ENCODE peak calls at places on chromosomes 1 and 21, in seven cellular contexts. One of them, this sample, is unnamed.
A peak's percentile ranks its signal among the peaks of the same experiment; 100 is the strongest.

GRCh38 chr21:43337901-43338655 is 88.9 kb downstream of the SIK1 start:
- DNase-seq in Karpas-422: no peak
- DNase-seq in mesendoderm: no peak
- DNase-seq in suprapubic skin: no peak
- DNase-seq in GM23248: no peak
- DNase-seq in esophagus squamous epithelium: no peak
- DNase-seq in CD4-positive, alpha-beta memory T cell: no peak
- DNase-seq in this sample: no peak

GRCh38 chr1:109161836-109162606 is 48.1 kb downstream of the ELAPOR1 start:
- DNase-seq in Karpas-422: no peak
- DNase-seq in mesendoderm: peak; percentile 33
- DNase-seq in suprapubic skin: no peak
- DNase-seq in GM23248: peak; percentile 91
- DNase-seq in esophagus squamous epithelium: no peak
- DNase-seq in CD4-positive, alpha-beta memory T cell: peak; percentile 22
- DNase-seq in this sample: no peak

GRCh38 chr1:6489383-6489765 is 2.1 kb downstream of the PLEKHG5 start:
- DNase-seq in Karpas-422: no peak
- DNase-seq in mesendoderm: no peak
- DNase-seq in suprapubic skin: no peak
- DNase-seq in GM23248: no peak
- DNase-seq in esophagus squamous epithelium: no peak
- DNase-seq in CD4-positive, alpha-beta memory T cell: no peak
- DNase-seq in this sample: no peak

GRCh38 chr1:6591222-6591621 is 11.4 kb downstream of the ZBTB48 start:
- DNase-seq in Karpas-422: no peak
- DNase-seq in mesendoderm: no peak
- DNase-seq in suprapubic skin: no peak
- DNase-seq in GM23248: no peak
- DNase-seq in esophagus squamous epithelium: no peak
- DNase-seq in CD4-positive, alpha-beta memory T cell: no peak
- DNase-seq in this sample: no peak

GRCh38 chr21:42648606-42649005 is 4.8 kb upstream of the PDE9A start:
- DNase-seq in Karpas-422: no peak
- DNase-seq in mesendoderm: no peak
- DNase-seq in suprapubic skin: no peak
- DNase-seq in GM23248: no peak
- DNase-seq in esophagus squamous epithelium: no peak
- DNase-seq in CD4-positive, alpha-beta memory T cell: no peak
- DNase-seq in this sample: no peak

GRCh38 chr1:82775402-82776000 is 974.8 kb downstream of the ADGRL2 start:
- DNase-seq in Karpas-422: peak; percentile 76
- DNase-seq in mesendoderm: peak; percentile 86
- DNase-seq in suprapubic skin: no peak
- DNase-seq in GM23248: peak; percentile 66
- DNase-seq in esophagus squamous epithelium: no peak
- DNase-seq in CD4-positive, alpha-beta memory T cell: no peak
- DNase-seq in this sample: no peak

GRCh38 chr1:34792868-34793727 is at the start of gene GJA4:
- DNase-seq in Karpas-422: no peak
- DNase-seq in mesendoderm: no peak
- DNase-seq in suprapubic skin: no peak
- DNase-seq in GM23248: no peak
- DNase-seq in esophagus squamous epithelium: no peak
- DNase-seq in CD4-positive, alpha-beta memory T cell: no peak
- DNase-seq in this sample: no peak

GRCh38 chr1:228408869-228409805 is 2.5 kb upstream of the TRIM11 start:
- DNase-seq in Karpas-422: no peak
- DNase-seq in mesendoderm: no peak
- DNase-seq in suprapubic skin: peak; percentile 75
- DNase-seq in GM23248: no peak
- DNase-seq in esophagus squamous epithelium: no peak
- DNase-seq in CD4-positive, alpha-beta memory T cell: no peak
- DNase-seq in this sample: no peak

GRCh38 chr1:243850013-243850367 is at the start of gene AKT3:
- DNase-seq in Karpas-422: no peak
- DNase-seq in mesendoderm: peak; percentile 89
- DNase-seq in suprapubic skin: peak; percentile 90
- DNase-seq in GM23248: no peak
- DNase-seq in esophagus squamous epithelium: peak; percentile 20
- DNase-seq in CD4-positive, alpha-beta memory T cell: no peak
- DNase-seq in this sample: no peak

GRCh38 chr1:23099171-23099536 is 69.5 kb downstream of the LUZP1 start:
- DNase-seq in Karpas-422: no peak
- DNase-seq in mesendoderm: no peak
- DNase-seq in suprapubic skin: no peak
- DNase-seq in GM23248: peak; percentile 9
- DNase-seq in esophagus squamous epithelium: no peak
- DNase-seq in CD4-positive, alpha-beta memory T cell: no peak
- DNase-seq in this sample: no peak

GRCh38 chr1:38029725-38030511 is 16.7 kb downstream of the POU3F1 start:
- DNase-seq in Karpas-422: peak; percentile 57
- DNase-seq in mesendoderm: peak; percentile 88
- DNase-seq in suprapubic skin: no peak
- DNase-seq in GM23248: peak; percentile 82
- DNase-seq in esophagus squamous epithelium: no peak
- DNase-seq in CD4-positive, alpha-beta memory T cell: no peak
- DNase-seq in this sample: no peak

GRCh38 chr1:15850450-15851079 is 3.1 kb downstream of the SPEN start:
- DNase-seq in Karpas-422: no peak
- DNase-seq in mesendoderm: no peak
- DNase-seq in suprapubic skin: no peak
- DNase-seq in GM23248: peak; percentile 22
- DNase-seq in esophagus squamous epithelium: no peak
- DNase-seq in CD4-positive, alpha-beta memory T cell: no peak
- DNase-seq in this sample: no peak

GRCh38 chr1:177306981-177307380 is 136.2 kb downstream of the BRINP2 start:
- DNase-seq in Karpas-422: no peak
- DNase-seq in mesendoderm: no peak
- DNase-seq in suprapubic skin: no peak
- DNase-seq in GM23248: peak; percentile 45
- DNase-seq in esophagus squamous epithelium: no peak
- DNase-seq in CD4-positive, alpha-beta memory T cell: no peak
- DNase-seq in this sample: no peak

GRCh38 chr1:226534645-226535044 is 13.9 kb upstream of the STUM start:
- DNase-seq in Karpas-422: no peak
- DNase-seq in mesendoderm: no peak
- DNase-seq in suprapubic skin: no peak
- DNase-seq in GM23248: no peak
- DNase-seq in esophagus squamous epithelium: no peak
- DNase-seq in CD4-positive, alpha-beta memory T cell: no peak
- DNase-seq in this sample: no peak

GRCh38 chr1:233033366-233033765 is 83.0 kb downstream of the NTPCR start:
- DNase-seq in Karpas-422: no peak
- DNase-seq in mesendoderm: no peak
- DNase-seq in suprapubic skin: no peak
- DNase-seq in GM23248: peak; percentile 72
- DNase-seq in esophagus squamous epithelium: no peak
- DNase-seq in CD4-positive, alpha-beta memory T cell: no peak
- DNase-seq in this sample: no peak

GRCh38 chr1:186865861-186866260 is 37.1 kb downstream of the PLA2G4A start:
- DNase-seq in Karpas-422: no peak
- DNase-seq in mesendoderm: no peak
- DNase-seq in suprapubic skin: no peak
- DNase-seq in GM23248: peak; percentile 22
- DNase-seq in esophagus squamous epithelium: no peak
- DNase-seq in CD4-positive, alpha-beta memory T cell: no peak
- DNase-seq in this sample: no peak

GRCh38 chr21:27240901-27241300 is 274.0 kb upstream of the ADAMTS5 start:
- DNase-seq in Karpas-422: no peak
- DNase-seq in mesendoderm: no peak
- DNase-seq in suprapubic skin: no peak
- DNase-seq in GM23248: no peak
- DNase-seq in esophagus squamous epithelium: no peak
- DNase-seq in CD4-positive, alpha-beta memory T cell: no peak
- DNase-seq in this sample: no peak

GRCh38 chr1:20787100-20787774 is at the start of gene HP1BP3:
- DNase-seq in Karpas-422: peak; percentile 90
- DNase-seq in mesendoderm: peak; percentile 84
- DNase-seq in suprapubic skin: no peak
- DNase-seq in GM23248: peak; percentile 88
- DNase-seq in esophagus squamous epithelium: peak; percentile 26
- DNase-seq in CD4-positive, alpha-beta memory T cell: peak; percentile 91
- DNase-seq in this sample: peak; percentile 84

GRCh38 chr1:113660053-113660452 is 99.2 kb downstream of the PHTF1 start:
- DNase-seq in Karpas-422: no peak
- DNase-seq in mesendoderm: no peak
- DNase-seq in suprapubic skin: no peak
- DNase-seq in GM23248: no peak
- DNase-seq in esophagus squamous epithelium: no peak
- DNase-seq in CD4-positive, alpha-beta memory T cell: no peak
- DNase-seq in this sample: no peak

GRCh38 chr1:42420911-42421585 is 34.8 kb downstream of the ZMYND12 start:
- DNase-seq in Karpas-422: no peak
- DNase-seq in mesendoderm: no peak
- DNase-seq in suprapubic skin: no peak
- DNase-seq in GM23248: peak; percentile 66
- DNase-seq in esophagus squamous epithelium: no peak
- DNase-seq in CD4-positive, alpha-beta memory T cell: no peak
- DNase-seq in this sample: no peak

GRCh38 chr1:202564958-202565497 is 145.2 kb downstream of the SYT2 start:
- DNase-seq in Karpas-422: no peak
- DNase-seq in mesendoderm: no peak
- DNase-seq in suprapubic skin: no peak
- DNase-seq in GM23248: no peak
- DNase-seq in esophagus squamous epithelium: no peak
- DNase-seq in CD4-positive, alpha-beta memory T cell: no peak
- DNase-seq in this sample: no peak

GRCh38 chr1:223331929-223332328 is 32.0 kb downstream of the SUSD4 start:
- DNase-seq in Karpas-422: no peak
- DNase-seq in mesendoderm: no peak
- DNase-seq in suprapubic skin: no peak
- DNase-seq in GM23248: peak; percentile 85
- DNase-seq in esophagus squamous epithelium: no peak
- DNase-seq in CD4-positive, alpha-beta memory T cell: no peak
- DNase-seq in this sample: no peak

GRCh38 chr1:93350875-93351274 is 5.2 kb downstream of the DR1 start:
- DNase-seq in Karpas-422: no peak
- DNase-seq in mesendoderm: no peak
- DNase-seq in suprapubic skin: no peak
- DNase-seq in GM23248: no peak
- DNase-seq in esophagus squamous epithelium: no peak
- DNase-seq in CD4-positive, alpha-beta memory T cell: no peak
- DNase-seq in this sample: no peak

GRCh38 chr1:93349231-93350135 is 3.8 kb downstream of the DR1 start:
- DNase-seq in Karpas-422: no peak
- DNase-seq in mesendoderm: no peak
- DNase-seq in suprapubic skin: no peak
- DNase-seq in GM23248: peak; percentile 26
- DNase-seq in esophagus squamous epithelium: no peak
- DNase-seq in CD4-positive, alpha-beta memory T cell: no peak
- DNase-seq in this sample: no peak

GRCh38 chr1:93348104-93348780 is 2.5 kb downstream of the DR1 start:
- DNase-seq in Karpas-422: no peak
- DNase-seq in mesendoderm: no peak
- DNase-seq in suprapubic skin: no peak
- DNase-seq in GM23248: peak; percentile 28
- DNase-seq in esophagus squamous epithelium: no peak
- DNase-seq in CD4-positive, alpha-beta memory T cell: no peak
- DNase-seq in this sample: no peak

GRCh38 chr1:93352376-93352775 is 6.7 kb downstream of the DR1 start:
- DNase-seq in Karpas-422: no peak
- DNase-seq in mesendoderm: no peak
- DNase-seq in suprapubic skin: no peak
- DNase-seq in GM23248: no peak
- DNase-seq in esophagus squamous epithelium: no peak
- DNase-seq in CD4-positive, alpha-beta memory T cell: no peak
- DNase-seq in this sample: no peak

GRCh38 chr1:93350322-93350721 is 4.6 kb downstream of the DR1 start:
- DNase-seq in Karpas-422: no peak
- DNase-seq in mesendoderm: no peak
- DNase-seq in suprapubic skin: no peak
- DNase-seq in GM23248: no peak
- DNase-seq in esophagus squamous epithelium: no peak
- DNase-seq in CD4-positive, alpha-beta memory T cell: no peak
- DNase-seq in this sample: no peak
- H3K4me3 ChIP-seq in Karpas-422: no peak overlapping the region
- H3K4me3 ChIP-seq in mesendoderm: no peak overlapping the region
- H3K4me3 ChIP-seq in suprapubic skin: peak overlapping the region; percentile 95
- H3K4me3 ChIP-seq in GM23248: peak overlapping the region; percentile 99
- H3K4me3 ChIP-seq in esophagus squamous epithelium: no peak overlapping the region
- H3K4me3 ChIP-seq in CD4-positive, alpha-beta memory T cell: no peak overlapping the region
- H3K4me3 ChIP-seq in this sample: peak overlapping the region; percentile 95

GRCh38 chr21:28885853-28886177 is 106.9 kb downstream of the LTN1 start:
- DNase-seq in Karpas-422: no peak
- DNase-seq in mesendoderm: no peak
- DNase-seq in suprapubic skin: no peak
- DNase-seq in GM23248: peak; percentile 78
- DNase-seq in esophagus squamous epithelium: no peak
- DNase-seq in CD4-positive, alpha-beta memory T cell: no peak
- DNase-seq in this sample: no peak
- H3K4me3 ChIP-seq in Karpas-422: no peak overlapping the region
- H3K4me3 ChIP-seq in mesendoderm: no peak overlapping the region
- H3K4me3 ChIP-seq in suprapubic skin: peak overlapping the region; percentile 48
- H3K4me3 ChIP-seq in GM23248: peak overlapping the region; percentile 88
- H3K4me3 ChIP-seq in esophagus squamous epithelium: no peak overlapping the region
- H3K4me3 ChIP-seq in CD4-positive, alpha-beta memory T cell: no peak overlapping the region
- H3K4me3 ChIP-seq in this sample: no peak overlapping the region

DNA sequence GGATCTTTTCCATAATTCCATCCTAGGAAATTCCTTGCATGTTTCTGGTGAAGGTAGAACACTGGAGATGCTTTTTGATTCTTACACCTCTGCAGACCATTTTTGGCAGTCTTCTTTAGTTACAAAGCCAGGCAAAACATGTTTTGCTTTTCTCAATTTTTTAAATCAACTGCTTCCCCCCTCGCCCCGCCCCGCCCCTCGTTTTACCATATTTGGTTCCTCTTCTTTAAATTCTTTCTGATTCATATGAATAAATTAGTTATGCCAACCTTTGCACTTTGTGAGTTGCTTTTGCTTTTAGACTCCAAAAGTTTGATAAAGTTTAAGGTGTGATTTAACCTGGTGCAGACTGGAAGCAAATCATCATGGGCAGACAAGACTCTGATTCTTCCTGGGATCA is 78.8 kb upstream of the AK4 start:
- DNase-seq in Karpas-422: no peak
- DNase-seq in mesendoderm: no peak
- DNase-seq in suprapubic skin: no peak
- DNase-seq in GM23248: no peak
- DNase-seq in esophagus squamous epithelium: no peak
- DNase-seq in CD4-positive, alpha-beta memory T cell: no peak
- DNase-seq in this sample: no peak
- H3K4me3 ChIP-seq in Karpas-422: peak overlapping the region; percentile 72
- H3K4me3 ChIP-seq in mesendoderm: no peak overlapping the region
- H3K4me3 ChIP-seq in suprapubic skin: peak overlapping the region; percentile 79
- H3K4me3 ChIP-seq in GM23248: peak overlapping the region; percentile 84
- H3K4me3 ChIP-seq in esophagus squamous epithelium: peak overlapping the region; percentile 80
- H3K4me3 ChIP-seq in CD4-positive, alpha-beta memory T cell: peak overlapping the region; percentile 97
- H3K4me3 ChIP-seq in this sample: peak overlapping the region; percentile 76

DNA sequence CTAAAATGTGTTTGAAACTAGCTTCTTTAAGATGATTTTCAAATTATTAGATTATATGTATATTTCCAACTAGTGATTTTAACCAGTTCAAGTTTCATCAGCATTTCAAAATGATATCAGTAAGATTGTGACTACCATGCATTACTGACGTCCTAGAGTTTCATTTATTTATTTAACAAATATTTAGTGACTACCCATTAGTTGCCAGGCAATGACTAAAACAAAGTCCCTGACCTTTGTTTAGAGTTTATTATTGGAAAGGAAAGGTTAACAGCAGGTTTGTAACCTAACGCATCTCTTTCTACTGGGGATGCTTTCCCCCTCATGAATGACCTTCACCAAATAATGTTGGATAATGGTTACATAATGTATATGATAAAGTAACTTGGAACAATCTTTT is 7.6 kb upstream of the C4BPB start:
- DNase-seq in Karpas-422: no peak
- DNase-seq in mesendoderm: no peak
- DNase-seq in suprapubic skin: no peak
- DNase-seq in GM23248: no peak
- DNase-seq in esophagus squamous epithelium: no peak
- DNase-seq in CD4-positive, alpha-beta memory T cell: no peak
- DNase-seq in this sample: no peak
- H3K4me3 ChIP-seq in Karpas-422: no peak overlapping the region
- H3K4me3 ChIP-seq in mesendoderm: no peak overlapping the region
- H3K4me3 ChIP-seq in suprapubic skin: no peak overlapping the region
- H3K4me3 ChIP-seq in GM23248: no peak overlapping the region
- H3K4me3 ChIP-seq in esophagus squamous epithelium: no peak overlapping the region
- H3K4me3 ChIP-seq in CD4-positive, alpha-beta memory T cell: no peak overlapping the region
- H3K4me3 ChIP-seq in this sample: no peak overlapping the region

This sample was measured in coronary artery.